ENCODE peak calls at places on chromosomes 3 and 15, in nine cellular contexts. H, J, F, D, T, U, G, X and S are unnamed samples.

GRCh38 chr3:13676618-13677017 is 127.7 kb downstream of the FBLN2 start:
- DNase-seq in H (no peak), J (no peak), F (no peak), D (no peak), T (no peak), U (no peak), G (no peak), X (no peak), S (no peak)

GRCh38 chr15:31148622-31149505 is 47.3 kb upstream of the TRPM1 start:
- DNase-seq in H (no peak), J (no peak), F (no peak), D (no peak), T (no peak), U (no peak), G (no peak), X (no peak), S (no peak)

GRCh38 chr3:74463515-74463914 is 150.9 kb downstream of the CNTN3 start:
- DNase-seq in H (no peak), J (no peak), F (no peak), D (peak), T (no peak), U (no peak), G (no peak), X (no peak), S (no peak)

GRCh38 chr3:171457263-171458055 is 2.7 kb downstream of the TNIK start:
- DNase-seq in H (peak), J (no peak), F (peak), D (no peak), T (no peak), U (no peak), G (no peak), X (no peak), S (no peak)

GRCh38 chr3:71542548-71543370 is 40.8 kb downstream of the FOXP1 start:
- DNase-seq in H (no peak), J (no peak), F (peak), D (no peak), T (no peak), U (peak), G (peak), X (peak), S (no peak)

GRCh38 chr3:46504780-46505179 is 7.0 kb downstream of the RTP3 start:
- DNase-seq in H (peak), J (no peak), F (no peak), D (no peak), T (peak), U (no peak), G (no peak), X (no peak), S (no peak)

GRCh38 chr15:88950600-88951160 is 37.5 kb upstream of the MFGE8 start:
- DNase-seq in H (no peak), J (peak), F (no peak), D (no peak), T (no peak), U (no peak), G (no peak), X (no peak), S (no peak)

GRCh38 chr3:23159929-23160328 is 43.2 kb upstream of the UBE2E2 start:
- DNase-seq in H (no peak), J (peak), F (peak), D (no peak), T (no peak), U (no peak), G (no peak), X (peak), S (peak)

GRCh38 chr15:42605281-42605744 is 29.9 kb downstream of the STARD9 start:
- DNase-seq in H (no peak), J (no peak), F (peak), D (no peak), T (peak), U (no peak), G (no peak), X (no peak), S (no peak)

GRCh38 chr3:3134750-3135448 is 8.2 kb downstream of the TRNT1 start:
- DNase-seq in H (no peak), J (no peak), F (peak), D (no peak), T (no peak), U (no peak), G (no peak), X (no peak), S (no peak)

GRCh38 chr15:44102675-44103254 is 92.3 kb downstream of the FRMD5 start:
- DNase-seq in H (no peak), J (peak), F (peak), D (no peak), T (no peak), U (no peak), G (no peak), X (peak), S (peak)

GRCh38 chr15:88174571-88174970 is 82.0 kb downstream of the NTRK3 start:
- DNase-seq in H (no peak), J (no peak), F (no peak), D (no peak), T (no peak), U (no peak), G (no peak), X (no peak), S (no peak)

GRCh38 chr15:80120636-80121035 is 32.2 kb upstream of the FAH start:
- DNase-seq in H (no peak), J (no peak), F (no peak), D (peak), T (no peak), U (no peak), G (no peak), X (no peak), S (no peak)

GRCh38 chr3:54066253-54066652 is 56.1 kb upstream of the CACNA2D3 start:
- DNase-seq in H (no peak), J (no peak), F (no peak), D (no peak), T (no peak), U (no peak), G (no peak), X (no peak), S (no peak)
- H3K4me3 ChIP-seq in H (no peak), J (no peak), F (no peak), D (no peak), T (no peak), U (no peak), G (no peak), X (no peak), S (no peak)

GRCh38 chr15:28994830-28995180 is 109.0 kb downstream of the APBA2 start:
- DNase-seq in H (no peak), J (no peak), F (no peak), D (no peak), T (no peak), U (peak), G (no peak), X (no peak), S (no peak)
- H3K4me3 ChIP-seq in H (no peak), J (no peak), F (no peak), D (no peak), T (no peak), U (no peak), G (no peak), X (no peak), S (no peak)

GRCh38 chr15:63379492-63380150 is 2.0 kb downstream of the CA12 start:
- DNase-seq in H (no peak), J (no peak), F (no peak), D (peak), T (no peak), U (no peak), G (no peak), X (no peak), S (no peak)
- H3K4me3 ChIP-seq in H (no peak), J (no peak), F (no peak), D (no peak), T (no peak), U (no peak), G (no peak), X (no peak), S (peak)

GRCh38 chr3:143775401-143775970 is 72.8 kb downstream of the SLC9A9 start:
- DNase-seq in H (no peak), J (no peak), F (peak), D (peak), T (peak), U (no peak), G (no peak), X (peak), S (no peak)
- H3K4me3 ChIP-seq in H (no peak), J (no peak), F (no peak), D (no peak), T (no peak), U (peak), G (peak), X (no peak), S (no peak)

GRCh38 chr3:72900048-72900447 is 12.2 kb downstream of the GXYLT2 start:
- DNase-seq in H (no peak), J (no peak), F (no peak), D (no peak), T (no peak), U (no peak), G (no peak), X (no peak), S (no peak)
- H3K4me3 ChIP-seq in H (no peak), J (no peak), F (no peak), D (no peak), T (no peak), U (no peak), G (no peak), X (no peak), S (no peak)

GRCh38 chr15:92668620-92669019 is 13.0 kb upstream of the FAM174B start:
- DNase-seq in H (no peak), J (no peak), F (no peak), D (no peak), T (no peak), U (no peak), G (no peak), X (no peak), S (no peak)
- H3K4me3 ChIP-seq in H (no peak), J (no peak), F (no peak), D (no peak), T (no peak), U (no peak), G (no peak), X (no peak), S (no peak)

GRCh38 chr3:149369991-149370866 is 7.2 kb downstream of the TM4SF1 start:
- DNase-seq in H (no peak), J (no peak), F (peak), D (no peak), T (no peak), U (no peak), G (no peak), X (no peak), S (no peak)
- H3K4me3 ChIP-seq in H (no peak), J (no peak), F (no peak), D (no peak), T (no peak), U (no peak), G (no peak), X (no peak), S (no peak)

GRCh38 chr3:64488938-64489337 is 198.9 kb downstream of the ADAMTS9 start:
- DNase-seq in H (no peak), J (no peak), F (no peak), D (peak), T (no peak), U (no peak), G (no peak), X (no peak), S (no peak)

GRCh38 chr3:64490180-64490579 is 197.6 kb downstream of the ADAMTS9 start:
- DNase-seq in H (no peak), J (no peak), F (no peak), D (no peak), T (no peak), U (no peak), G (no peak), X (no peak), S (no peak)

GRCh38 chr3:64493149-64493548 is 194.7 kb downstream of the ADAMTS9 start:
- DNase-seq in H (no peak), J (no peak), F (no peak), D (no peak), T (no peak), U (no peak), G (no peak), X (no peak), S (no peak)

GRCh38 chr3:64491843-64492242 is 196.0 kb downstream of the ADAMTS9 start:
- DNase-seq in H (no peak), J (no peak), F (no peak), D (no peak), T (no peak), U (no peak), G (no peak), X (no peak), S (no peak)

GRCh38 chr3:64489361-64490044 is 198.3 kb downstream of the ADAMTS9 start:
- DNase-seq in H (no peak), J (no peak), F (peak), D (peak), T (no peak), U (peak), G (no peak), X (peak), S (peak)
- H3K4me3 ChIP-seq in H (no peak), J (no peak), F (no peak), D (no peak), T (no peak), U (no peak), G (no peak), X (no peak), S (peak)

GRCh38 chr3:58356054-58356453 is 23.4 kb downstream of the PXK start:
- DNase-seq in H (no peak), J (no peak), F (no peak), D (no peak), T (no peak), U (no peak), G (no peak), X (no peak), S (peak)
- H3K4me3 ChIP-seq in H (no peak), J (no peak), F (no peak), D (no peak), T (no peak), U (no peak), G (no peak), X (no peak), S (no peak)